ENCODE peak calls at places on chromosomes 1 and 21, in five cellular contexts. U is AG08395, K is dorsolateral prefrontal cortex, N is hypothalamus, W is hippocampal formation. D is an unnamed sample.

GRCh38 chr21:15455819-15456462 is 273.8 kb upstream of the USP25 start:
- DNase-seq in U (no peak), K (no peak), N (no peak), W (no peak), D (no peak)

GRCh38 chr1:43048601-43049011 is 89.9 kb upstream of the SLC2A1 start:
- DNase-seq in U (no peak), K (no peak), N (no peak), W (no peak), D (no peak)

GRCh38 chr1:67261646-67262045 is 46.0 kb upstream of the IL12RB2 start:
- DNase-seq in U (no peak), K (no peak), N (no peak), W (no peak), D (no peak)

GRCh38 chr1:185585770-185586169 is 148.4 kb upstream of the HMCN1 start:
- DNase-seq in U (no peak), K (no peak), N (no peak), W (no peak), D (no peak)

GRCh38 chr1:212699104-212699838 is 369 bp downstream of the BATF3 start:
- DNase-seq in U (peak), K (no peak), N (no peak), W (no peak), D (peak)

GRCh38 chr1:82177190-82177589 is 376.5 kb downstream of the ADGRL2 start:
- DNase-seq in U (no peak), K (no peak), N (no peak), W (no peak), D (no peak)

GRCh38 chr1:46522184-46522968 is 29.1 kb downstream of the KNCN start:
- DNase-seq in U (peak), K (no peak), N (no peak), W (no peak), D (no peak)

GRCh38 chr1:8086071-8086470 is 60.0 kb upstream of the ERRFI1 start:
- DNase-seq in U (no peak), K (no peak), N (no peak), W (no peak), D (no peak)

GRCh38 chr1:156767101-156767878 is at the start of gene PRCC:
- DNase-seq in U (peak), K (peak), N (peak), W (peak), D (peak)

GRCh38 chr1:150516050-150516591 is 569 bp downstream of the FALEC start:
- DNase-seq in U (no peak), K (peak), N (no peak), W (no peak), D (peak)

GRCh38 chr1:42847721-42848470 is 1.5 kb downstream of the ZNF691 start:
- DNase-seq in U (no peak), K (no peak), N (no peak), W (no peak), D (no peak)

GRCh38 chr21:18522181-18522771 is 118.7 kb upstream of the TMPRSS15 start:
- DNase-seq in U (no peak), K (no peak), N (no peak), W (no peak), D (no peak)

GRCh38 chr21:36150192-36150711 is 6.4 kb upstream of the DOP1B start:
- DNase-seq in U (peak), K (no peak), N (no peak), W (no peak), D (no peak)

GRCh38 chr1:42163114-42163513 is 1.4 kb downstream of the GUCA2A start:
- DNase-seq in U (no peak), K (no peak), N (no peak), W (no peak), D (no peak)

GRCh38 chr1:35386954-35387353 is 118.4 kb downstream of the ZMYM4 start:
- DNase-seq in U (no peak), K (no peak), N (no peak), W (no peak), D (no peak)

GRCh38 chr1:41355356-41355755 is 5.9 kb upstream of the FOXO6 start:
- DNase-seq in U (no peak), K (no peak), N (no peak), W (no peak), D (no peak)

GRCh38 chr1:246156847-246157246 is 350.2 kb downstream of the SMYD3 start:
- DNase-seq in U (no peak), K (no peak), N (no peak), W (no peak), D (no peak)

GRCh38 chr1:193519922-193520321 is 333.5 kb upstream of the B3GALT2 start:
- DNase-seq in U (no peak), K (no peak), N (no peak), W (no peak), D (no peak)

GRCh38 chr1:205914730-205915129 is 28.5 kb downstream of the SLC26A9 start:
- DNase-seq in U (no peak), K (no peak), N (no peak), W (no peak), D (no peak)

GRCh38 chr1:12616709-12617373 is 1.2 kb downstream of the DHRS3 start:
- DNase-seq in U (no peak), K (no peak), N (no peak), W (no peak), D (no peak)

GRCh38 chr1:206702803-206703202 is 18.1 kb downstream of the MAPKAPK2 start:
- DNase-seq in U (no peak), K (no peak), N (no peak), W (no peak), D (no peak)

GRCh38 chr21:31921079-31921478 is 48.3 kb downstream of the HUNK start:
- DNase-seq in U (peak), K (no peak), N (no peak), W (no peak), D (no peak)

GRCh38 chr1:228979325-228979699 is 244.0 kb downstream of the RHOU start:
- DNase-seq in U (no peak), K (no peak), N (no peak), W (no peak), D (no peak)

GRCh38 chr1:116986531-116987255 is 14.9 kb upstream of the CD101 start:
- DNase-seq in U (no peak), K (no peak), N (no peak), W (no peak), D (no peak)